ENCODE peak calls at places on chromosome 2, in nine cellular contexts. One of them, this sample, is unnamed.
A peak's percentile ranks its signal among the peaks of the same experiment; 100 is the strongest.

GRCh38 chr2:136332436-136333095 is 214.6 kb upstream of the CXCR4 start:
- DNase-seq in mammary epithelial cell: no peak
- DNase-seq in tibial nerve: no peak
- DNase-seq in fibroblast of mammary gland: no peak
- DNase-seq in fibroblast of pulmonary artery: no peak
- DNase-seq in astrocyte of the spinal cord: no peak
- DNase-seq in heart left ventricle: no peak
- DNase-seq in kidney: no peak
- DNase-seq in lower leg skin: no peak
- DNase-seq in this sample: no peak

GRCh38 chr2:201208563-201209252 is 25.8 kb downstream of the CASP10 start:
- DNase-seq in mammary epithelial cell: no peak
- DNase-seq in tibial nerve: peak; percentile 35
- DNase-seq in fibroblast of mammary gland: no peak
- DNase-seq in fibroblast of pulmonary artery: no peak
- DNase-seq in astrocyte of the spinal cord: no peak
- DNase-seq in heart left ventricle: no peak
- DNase-seq in kidney: no peak
- DNase-seq in lower leg skin: no peak
- DNase-seq in this sample: no peak

GRCh38 chr2:172052000-172052983 is 33.0 kb upstream of the DLX1 start:
- DNase-seq in mammary epithelial cell: peak; percentile 5
- DNase-seq in tibial nerve: no peak
- DNase-seq in fibroblast of mammary gland: peak; percentile 10
- DNase-seq in fibroblast of pulmonary artery: peak; percentile 47
- DNase-seq in astrocyte of the spinal cord: peak; percentile 26
- DNase-seq in heart left ventricle: no peak
- DNase-seq in kidney: no peak
- DNase-seq in lower leg skin: no peak
- DNase-seq in this sample: no peak

GRCh38 chr2:126891681-126892500 is 6.8 kb upstream of the TEX51 start:
- DNase-seq in mammary epithelial cell: no peak
- DNase-seq in tibial nerve: no peak
- DNase-seq in fibroblast of mammary gland: no peak
- DNase-seq in fibroblast of pulmonary artery: no peak
- DNase-seq in astrocyte of the spinal cord: no peak
- DNase-seq in heart left ventricle: no peak
- DNase-seq in kidney: peak; percentile 34
- DNase-seq in lower leg skin: no peak
- DNase-seq in this sample: no peak

GRCh38 chr2:67564626-67565025 is 167.5 kb downstream of the ETAA1 start:
- DNase-seq in mammary epithelial cell: no peak
- DNase-seq in tibial nerve: no peak
- DNase-seq in fibroblast of mammary gland: no peak
- DNase-seq in fibroblast of pulmonary artery: no peak
- DNase-seq in astrocyte of the spinal cord: no peak
- DNase-seq in heart left ventricle: no peak
- DNase-seq in kidney: no peak
- DNase-seq in lower leg skin: no peak
- DNase-seq in this sample: no peak

GRCh38 chr2:62344472-62344871 is 148.6 kb downstream of the B3GNT2 start:
- DNase-seq in mammary epithelial cell: peak; percentile 60
- DNase-seq in tibial nerve: no peak
- DNase-seq in fibroblast of mammary gland: peak; percentile 18
- DNase-seq in fibroblast of pulmonary artery: no peak
- DNase-seq in astrocyte of the spinal cord: no peak
- DNase-seq in heart left ventricle: no peak
- DNase-seq in kidney: no peak
- DNase-seq in lower leg skin: no peak
- DNase-seq in this sample: peak; percentile 95

GRCh38 chr2:64945973-64946736 is 43.0 kb upstream of the SLC1A4 start:
- DNase-seq in mammary epithelial cell: no peak
- DNase-seq in tibial nerve: peak; percentile 23
- DNase-seq in fibroblast of mammary gland: no peak
- DNase-seq in fibroblast of pulmonary artery: no peak
- DNase-seq in astrocyte of the spinal cord: peak; percentile 17
- DNase-seq in heart left ventricle: no peak
- DNase-seq in kidney: no peak
- DNase-seq in lower leg skin: peak; percentile 36
- DNase-seq in this sample: no peak

GRCh38 chr2:9008951-9009664 is 5.6 kb upstream of the MBOAT2 start:
- DNase-seq in mammary epithelial cell: no peak
- DNase-seq in tibial nerve: no peak
- DNase-seq in fibroblast of mammary gland: no peak
- DNase-seq in fibroblast of pulmonary artery: no peak
- DNase-seq in astrocyte of the spinal cord: no peak
- DNase-seq in heart left ventricle: no peak
- DNase-seq in kidney: no peak
- DNase-seq in lower leg skin: no peak
- DNase-seq in this sample: peak; percentile 67

GRCh38 chr2:86570069-86570468 is 6.8 kb upstream of the CHMP3 start:
- DNase-seq in mammary epithelial cell: peak; percentile 8
- DNase-seq in tibial nerve: no peak
- DNase-seq in fibroblast of mammary gland: no peak
- DNase-seq in fibroblast of pulmonary artery: peak; percentile 39
- DNase-seq in astrocyte of the spinal cord: no peak
- DNase-seq in heart left ventricle: no peak
- DNase-seq in kidney: no peak
- DNase-seq in lower leg skin: no peak
- DNase-seq in this sample: peak; percentile 28

GRCh38 chr2:45000341-45000901 is 8.8 kb downstream of the SIX2 start:
- DNase-seq in mammary epithelial cell: no peak
- DNase-seq in tibial nerve: no peak
- DNase-seq in fibroblast of mammary gland: no peak
- DNase-seq in fibroblast of pulmonary artery: no peak
- DNase-seq in astrocyte of the spinal cord: no peak
- DNase-seq in heart left ventricle: no peak
- DNase-seq in kidney: no peak
- DNase-seq in lower leg skin: no peak
- DNase-seq in this sample: no peak

GRCh38 chr2:105052773-105053172 is 14.9 kb downstream of the MRPS9 start:
- DNase-seq in mammary epithelial cell: no peak
- DNase-seq in tibial nerve: no peak
- DNase-seq in fibroblast of mammary gland: peak; percentile 4
- DNase-seq in fibroblast of pulmonary artery: peak; percentile 14
- DNase-seq in astrocyte of the spinal cord: no peak
- DNase-seq in heart left ventricle: peak; percentile 64
- DNase-seq in kidney: no peak
- DNase-seq in lower leg skin: no peak
- DNase-seq in this sample: no peak

GRCh38 chr2:30308280-30308679 is 76.9 kb downstream of the LBH start:
- DNase-seq in mammary epithelial cell: no peak
- DNase-seq in tibial nerve: no peak
- DNase-seq in fibroblast of mammary gland: no peak
- DNase-seq in fibroblast of pulmonary artery: no peak
- DNase-seq in astrocyte of the spinal cord: no peak
- DNase-seq in heart left ventricle: no peak
- DNase-seq in kidney: no peak
- DNase-seq in lower leg skin: no peak
- DNase-seq in this sample: no peak

GRCh38 chr2:151973901-151974199 is 125.0 kb downstream of the CACNB4 start:
- DNase-seq in mammary epithelial cell: peak; percentile 50
- DNase-seq in tibial nerve: peak; percentile 12
- DNase-seq in fibroblast of mammary gland: peak; percentile 43
- DNase-seq in fibroblast of pulmonary artery: peak; percentile 8
- DNase-seq in astrocyte of the spinal cord: peak; percentile 38
- DNase-seq in heart left ventricle: no peak
- DNase-seq in kidney: no peak
- DNase-seq in lower leg skin: no peak
- DNase-seq in this sample: peak; percentile 36

GRCh38 chr2:134411828-134412638 is 158.2 kb downstream of the MGAT5 start:
- DNase-seq in mammary epithelial cell: peak; percentile 67
- DNase-seq in tibial nerve: peak; percentile 73
- DNase-seq in fibroblast of mammary gland: peak; percentile 87
- DNase-seq in fibroblast of pulmonary artery: peak; percentile 87
- DNase-seq in astrocyte of the spinal cord: peak; percentile 82
- DNase-seq in heart left ventricle: no peak
- DNase-seq in kidney: peak; percentile 79
- DNase-seq in lower leg skin: peak; percentile 63
- DNase-seq in this sample: peak; percentile 77

GRCh38 chr2:239953418-239954061 is 71.6 kb downstream of the NDUFA10 start:
- DNase-seq in mammary epithelial cell: no peak
- DNase-seq in tibial nerve: no peak
- DNase-seq in fibroblast of mammary gland: no peak
- DNase-seq in fibroblast of pulmonary artery: peak; percentile 31
- DNase-seq in astrocyte of the spinal cord: peak; percentile 58
- DNase-seq in heart left ventricle: peak; percentile 63
- DNase-seq in kidney: peak; percentile 58
- DNase-seq in lower leg skin: no peak
- DNase-seq in this sample: peak; percentile 17

GRCh38 chr2:4130651-4131050 is 427.3 kb downstream of the DCDC2C start:
- DNase-seq in mammary epithelial cell: no peak
- DNase-seq in tibial nerve: no peak
- DNase-seq in fibroblast of mammary gland: no peak
- DNase-seq in fibroblast of pulmonary artery: no peak
- DNase-seq in astrocyte of the spinal cord: no peak
- DNase-seq in heart left ventricle: no peak
- DNase-seq in kidney: no peak
- DNase-seq in lower leg skin: no peak
- DNase-seq in this sample: no peak
- TF ChIP-seq CTCF in mammary epithelial cell: no peak
- TF ChIP-seq CTCF in tibial nerve: no peak
- TF ChIP-seq CTCF in fibroblast of mammary gland: no peak
- TF ChIP-seq CTCF in fibroblast of pulmonary artery: no peak
- TF ChIP-seq CTCF in astrocyte of the spinal cord: no peak
- TF ChIP-seq CTCF in heart left ventricle: no peak
- TF ChIP-seq CTCF in kidney: no peak
- TF ChIP-seq CTCF in lower leg skin: no peak
- TF ChIP-seq CTCF in this sample: no peak

GRCh38 chr2:11750422-11750821 is 4.0 kb downstream of the LPIN1 start:
- DNase-seq in mammary epithelial cell: peak; percentile 62
- DNase-seq in tibial nerve: no peak
- DNase-seq in fibroblast of mammary gland: peak; percentile 52
- DNase-seq in fibroblast of pulmonary artery: no peak
- DNase-seq in astrocyte of the spinal cord: peak; percentile 23
- DNase-seq in heart left ventricle: no peak
- DNase-seq in kidney: no peak
- DNase-seq in lower leg skin: no peak
- DNase-seq in this sample: peak; percentile 66

GRCh38 chr2:11749646-11750349 is 3.4 kb downstream of the LPIN1 start:
- DNase-seq in mammary epithelial cell: no peak
- DNase-seq in tibial nerve: no peak
- DNase-seq in fibroblast of mammary gland: peak; percentile 29
- DNase-seq in fibroblast of pulmonary artery: no peak
- DNase-seq in astrocyte of the spinal cord: peak; percentile 19
- DNase-seq in heart left ventricle: no peak
- DNase-seq in kidney: no peak
- DNase-seq in lower leg skin: no peak
- DNase-seq in this sample: no peak

GRCh38 chr2:11748018-11748860 is 1.8 kb downstream of the LPIN1 start:
- DNase-seq in mammary epithelial cell: no peak
- DNase-seq in tibial nerve: no peak
- DNase-seq in fibroblast of mammary gland: no peak
- DNase-seq in fibroblast of pulmonary artery: no peak
- DNase-seq in astrocyte of the spinal cord: no peak
- DNase-seq in heart left ventricle: no peak
- DNase-seq in kidney: no peak
- DNase-seq in lower leg skin: no peak
- DNase-seq in this sample: no peak

GRCh38 chr2:11750917-11751316 is 4.5 kb downstream of the LPIN1 start:
- DNase-seq in mammary epithelial cell: peak; percentile 79
- DNase-seq in tibial nerve: no peak
- DNase-seq in fibroblast of mammary gland: no peak
- DNase-seq in fibroblast of pulmonary artery: no peak
- DNase-seq in astrocyte of the spinal cord: no peak
- DNase-seq in heart left ventricle: no peak
- DNase-seq in kidney: no peak
- DNase-seq in lower leg skin: no peak
- DNase-seq in this sample: peak; percentile 58

GRCh38 chr2:11748861-11749645 is 2.6 kb downstream of the LPIN1 start:
- DNase-seq in mammary epithelial cell: no peak
- DNase-seq in tibial nerve: no peak
- DNase-seq in fibroblast of mammary gland: no peak
- DNase-seq in fibroblast of pulmonary artery: no peak
- DNase-seq in astrocyte of the spinal cord: no peak
- DNase-seq in heart left ventricle: no peak
- DNase-seq in kidney: no peak
- DNase-seq in lower leg skin: no peak
- DNase-seq in this sample: no peak
- H3K4me3 ChIP-seq in mammary epithelial cell: no peak overlapping the region
- H3K4me3 ChIP-seq in tibial nerve: peak overlapping the region; percentile 66
- H3K4me3 ChIP-seq in fibroblast of mammary gland: peak overlapping the region; percentile 92
- H3K4me3 ChIP-seq in fibroblast of pulmonary artery: no peak overlapping the region
- H3K4me3 ChIP-seq in astrocyte of the spinal cord: no peak overlapping the region
- H3K4me3 ChIP-seq in heart left ventricle: no peak overlapping the region
- H3K4me3 ChIP-seq in kidney: no peak overlapping the region
- H3K4me3 ChIP-seq in lower leg skin: no peak overlapping the region
- H3K4me3 ChIP-seq in this sample: no peak overlapping the region

GRCh38 chr2:147632193-147632592 is 212.6 kb upstream of the ACVR2A start:
- DNase-seq in mammary epithelial cell: no peak
- DNase-seq in tibial nerve: no peak
- DNase-seq in fibroblast of mammary gland: peak; percentile 16
- DNase-seq in fibroblast of pulmonary artery: no peak
- DNase-seq in astrocyte of the spinal cord: no peak
- DNase-seq in heart left ventricle: no peak
- DNase-seq in kidney: no peak
- DNase-seq in lower leg skin: no peak
- DNase-seq in this sample: no peak
- TF ChIP-seq CTCF in mammary epithelial cell: no peak
- TF ChIP-seq CTCF in tibial nerve: no peak
- TF ChIP-seq CTCF in fibroblast of mammary gland: no peak
- TF ChIP-seq CTCF in fibroblast of pulmonary artery: no peak
- TF ChIP-seq CTCF in astrocyte of the spinal cord: no peak
- TF ChIP-seq CTCF in heart left ventricle: no peak
- TF ChIP-seq CTCF in kidney: no peak
- TF ChIP-seq CTCF in lower leg skin: no peak
- TF ChIP-seq CTCF in this sample: no peak

GRCh38 chr2:69224495-69224803 is 162.6 kb downstream of the GFPT1 start:
- DNase-seq in mammary epithelial cell: no peak
- DNase-seq in tibial nerve: no peak
- DNase-seq in fibroblast of mammary gland: no peak
- DNase-seq in fibroblast of pulmonary artery: peak; percentile 44
- DNase-seq in astrocyte of the spinal cord: no peak
- DNase-seq in heart left ventricle: no peak
- DNase-seq in kidney: no peak
- DNase-seq in lower leg skin: no peak
- DNase-seq in this sample: no peak

GRCh38 chr2:69222984-69223658 is 163.9 kb downstream of the GFPT1 start:
- DNase-seq in mammary epithelial cell: no peak
- DNase-seq in tibial nerve: no peak
- DNase-seq in fibroblast of mammary gland: peak; percentile 76
- DNase-seq in fibroblast of pulmonary artery: peak; percentile 89
- DNase-seq in astrocyte of the spinal cord: peak; percentile 56
- DNase-seq in heart left ventricle: peak; percentile 79
- DNase-seq in kidney: peak; percentile 83
- DNase-seq in lower leg skin: no peak
- DNase-seq in this sample: no peak

GRCh38 chr2:69221512-69221911 is 165.5 kb downstream of the GFPT1 start:
- DNase-seq in mammary epithelial cell: no peak
- DNase-seq in tibial nerve: no peak
- DNase-seq in fibroblast of mammary gland: no peak
- DNase-seq in fibroblast of pulmonary artery: peak; percentile 52
- DNase-seq in astrocyte of the spinal cord: no peak
- DNase-seq in heart left ventricle: no peak
- DNase-seq in kidney: no peak
- DNase-seq in lower leg skin: no peak
- DNase-seq in this sample: no peak

GRCh38 chr2:69223759-69224494 is 163.1 kb downstream of the GFPT1 start:
- DNase-seq in mammary epithelial cell: no peak
- DNase-seq in tibial nerve: no peak
- DNase-seq in fibroblast of mammary gland: no peak
- DNase-seq in fibroblast of pulmonary artery: no peak
- DNase-seq in astrocyte of the spinal cord: no peak
- DNase-seq in heart left ventricle: no peak
- DNase-seq in kidney: no peak
- DNase-seq in lower leg skin: no peak
- DNase-seq in this sample: no peak

GRCh38 chr2:69221960-69222751 is 164.9 kb downstream of the GFPT1 start:
- DNase-seq in mammary epithelial cell: no peak
- DNase-seq in tibial nerve: no peak
- DNase-seq in fibroblast of mammary gland: peak; percentile 60
- DNase-seq in fibroblast of pulmonary artery: peak; percentile 68
- DNase-seq in astrocyte of the spinal cord: peak; percentile 45
- DNase-seq in heart left ventricle: no peak
- DNase-seq in kidney: no peak
- DNase-seq in lower leg skin: no peak
- DNase-seq in this sample: no peak
- H3K4me3 ChIP-seq in mammary epithelial cell: no peak overlapping the region
- H3K4me3 ChIP-seq in tibial nerve: no peak overlapping the region
- H3K4me3 ChIP-seq in fibroblast of mammary gland: no peak overlapping the region
- H3K4me3 ChIP-seq in fibroblast of pulmonary artery: no peak overlapping the region
- H3K4me3 ChIP-seq in astrocyte of the spinal cord: no peak overlapping the region
- H3K4me3 ChIP-seq in heart left ventricle: no peak overlapping the region
- H3K4me3 ChIP-seq in kidney: no peak overlapping the region
- H3K4me3 ChIP-seq in lower leg skin: no peak overlapping the region
- H3K4me3 ChIP-seq in this sample: no peak overlapping the region